ENCODE peak calls at places on chromosomes 7 and 10, in four cellular contexts. B, Q, E and U are unnamed samples.
A peak's percentile ranks its signal among the peaks of the same experiment; 100 is the strongest.

GRCh38 chr7:70400829-70401380 is 731.0 kb upstream of the GALNT17 start:
- DNase-seq in B (no peak), Q (no peak), E (no peak), U (no peak)

GRCh38 chr10:126407831-126408230 is 19.6 kb upstream of the ADAM12 start:
- DNase-seq in B (no peak), Q (no peak), E (no peak), U (peak; percentile 24)

GRCh38 chr7:1898628-1899185 is 228.6 kb downstream of the ELFN1 start:
- DNase-seq in B (no peak), Q (no peak), E (no peak), U (no peak)

GRCh38 chr7:37916017-37916672 is 472 bp downstream of the SFRP4 start:
- DNase-seq in B (no peak), Q (peak; percentile 79), E (peak; percentile 25), U (no peak)

GRCh38 chr7:33900501-33900900 is 4.8 kb upstream of the BMPER start:
- DNase-seq in B (no peak), Q (no peak), E (no peak), U (peak; percentile 42)

GRCh38 chr10:4947635-4948596 is 15.3 kb upstream of the AKR1C1 start:
- DNase-seq in B (peak; percentile 62), Q (peak; percentile 80), E (no peak), U (peak; percentile 99)

GRCh38 chr7:27173412-27174076 is 576 bp downstream of the HOXA10 start:
- DNase-seq in B (no peak), Q (no peak), E (peak; percentile 20), U (no peak)

GRCh38 chr10:112732277-112732891 is 217.7 kb upstream of the TCF7L2 start:
- DNase-seq in B (no peak), Q (no peak), E (no peak), U (peak; percentile 65)

GRCh38 chr7:27134392-27134791 is 3.8 kb upstream of the HOXA4 start:
- DNase-seq in B (no peak), Q (no peak), E (no peak), U (peak; percentile 99)

GRCh38 chr10:1190791-1191490 is 134.8 kb downstream of the WDR37 start:
- DNase-seq in B (no peak), Q (no peak), E (no peak), U (no peak)

GRCh38 chr10:38054361-38054797 is 39.8 kb upstream of the ZNF37A start:
- DNase-seq in B (no peak), Q (no peak), E (no peak), U (peak; percentile 87)

GRCh38 chr7:157789094-157789493 is 452.3 kb downstream of the DNAJB6 start:
- DNase-seq in B (no peak), Q (no peak), E (no peak), U (no peak)

GRCh38 chr7:148021507-148022045 is 569.0 kb upstream of the C7orf33 start:
- DNase-seq in B (no peak), Q (no peak), E (no peak), U (no peak)

DNA sequence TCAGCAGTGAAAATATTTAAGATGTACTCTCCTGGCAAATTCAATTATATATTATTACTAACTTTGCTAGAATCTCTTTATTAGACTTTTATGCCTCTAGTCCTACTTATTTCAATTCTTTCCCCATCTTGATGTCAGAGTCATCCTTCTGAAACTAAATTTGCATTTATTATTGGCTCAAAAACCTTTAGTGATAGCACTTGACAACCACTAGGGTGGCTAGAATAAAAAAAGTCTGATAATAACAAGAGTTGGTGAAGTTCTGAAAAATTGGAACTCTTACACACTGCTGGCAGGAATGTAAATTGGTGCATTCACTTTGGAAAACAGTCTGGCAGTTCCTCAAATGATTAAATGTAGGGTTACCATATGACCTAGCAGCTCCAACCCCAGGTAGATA is 73.8 kb downstream of the LSMEM1 start:
- DNase-seq in B (no peak), Q (no peak), E (no peak), U (no peak)
- TF ChIP-seq CTCF in B (no peak), Q (no peak), E (no peak), U (peak; percentile 21)

DNA sequence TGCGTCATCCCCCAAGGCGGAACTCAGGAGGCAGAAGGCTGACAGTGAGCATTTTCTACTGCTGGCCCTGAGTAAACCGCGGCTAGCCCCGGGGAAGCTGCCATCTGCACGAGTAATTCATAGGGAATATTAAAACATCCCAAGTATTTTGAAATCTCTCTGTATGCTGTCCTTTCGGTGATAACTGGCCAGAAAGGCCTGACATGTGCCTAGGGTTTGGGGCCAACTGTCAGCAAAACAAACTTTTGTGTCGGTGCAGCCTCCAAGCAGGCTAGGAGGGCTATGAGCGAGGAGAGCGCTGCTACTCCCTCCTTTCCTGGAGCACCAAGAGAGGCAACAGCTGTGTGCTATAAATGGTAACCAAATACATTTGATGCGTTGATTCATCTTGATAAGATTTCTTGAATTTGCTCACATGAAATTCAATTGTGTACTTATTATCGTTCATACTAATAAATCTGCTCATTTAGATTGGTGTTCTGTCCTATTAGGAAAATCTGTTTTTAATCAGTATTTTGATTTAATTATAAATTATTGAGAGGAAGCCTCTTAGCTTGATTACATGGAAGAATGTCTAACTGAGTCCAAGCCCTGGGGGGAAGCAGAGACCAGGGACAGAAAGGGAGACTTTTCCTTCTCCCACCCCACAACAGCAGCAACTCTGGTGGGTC is 124.4 kb upstream of the NPS start:
- DNase-seq in B (peak; percentile 43), Q (no peak), E (peak; percentile 46), U (no peak)
- H3K4me3 ChIP-seq in B (no peak overlapping the region), Q (no peak overlapping the region), E (no peak overlapping the region), U (no peak overlapping the region)

DNA sequence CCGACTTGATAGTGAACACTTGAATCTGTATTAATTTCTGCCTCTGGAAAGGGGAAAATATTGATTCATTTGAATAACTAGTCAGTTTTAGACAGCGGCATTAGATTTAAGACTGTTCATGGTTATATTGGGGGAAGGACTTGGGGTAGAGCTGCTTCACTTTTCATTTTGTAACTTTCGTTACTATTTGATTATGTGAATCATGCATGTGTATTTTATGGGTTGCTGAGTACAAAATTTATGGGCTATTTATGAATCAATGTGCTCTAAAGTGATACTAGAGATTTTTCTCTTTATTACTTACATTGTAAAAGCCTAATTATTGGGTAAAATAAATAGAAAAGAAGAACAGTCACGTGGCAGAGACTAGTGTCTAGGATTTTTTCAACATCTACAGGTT is 4.9 kb downstream of the GLUD1 start:
- DNase-seq in B (no peak), Q (no peak), E (no peak), U (peak; percentile 11)
- TF ChIP-seq CTCF in B (no peak), Q (no peak), E (no peak), U (no peak)

GRCh38 chr7:39948375-39948774 is 1.7 kb upstream of the CDK13 start:
- DNase-seq in B (no peak), Q (no peak), E (no peak), U (peak; percentile 7)
- H3K4me3 ChIP-seq in B (no peak overlapping the region), Q (peak overlapping the region; percentile 85), E (peak overlapping the region; percentile 92), U (peak overlapping the region; percentile 92)

DNA sequence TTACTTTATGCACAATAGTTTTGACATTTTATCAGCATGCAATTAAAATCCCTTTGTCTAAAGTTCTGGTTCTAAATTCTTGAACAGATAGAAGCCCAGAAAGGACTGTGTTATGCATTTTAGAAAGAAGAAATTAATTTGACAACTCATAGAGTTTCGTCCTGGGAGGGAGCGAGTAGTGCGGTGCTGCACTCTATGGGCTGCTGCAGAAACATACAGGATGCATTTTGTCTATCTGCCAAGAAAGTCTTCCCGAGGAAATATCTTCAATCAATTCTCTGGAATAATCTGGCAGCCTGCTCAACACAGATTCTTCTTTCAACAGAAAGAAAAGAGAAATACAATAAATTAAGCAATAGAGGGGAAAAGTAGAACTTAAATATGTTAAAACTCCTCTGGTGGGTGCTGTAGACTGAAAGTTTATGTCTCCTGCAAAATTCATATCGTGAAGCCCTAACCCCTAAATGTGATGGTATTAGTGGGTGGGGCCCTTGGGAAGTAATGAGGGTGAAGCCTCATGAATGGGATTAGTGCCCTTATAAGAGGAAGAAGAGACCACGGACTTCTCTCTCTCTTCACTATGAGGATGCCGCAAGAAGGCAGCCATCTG is 39.0 kb upstream of the IFRD1 start:
- DNase-seq in B (no peak), Q (no peak), E (no peak), U (peak; percentile 62)
- TF ChIP-seq CTCF in B (no peak), Q (peak; percentile 17), E (peak; percentile 73), U (peak; percentile 76)